ENCODE peak calls at places on chromosome 13, in four cellular contexts. One of them, this sample, is unnamed.
A peak's percentile ranks its signal among the peaks of the same experiment; 100 is the strongest.

GRCh38 chr13:110499621-110500281 is 61.8 kb downstream of the RAB20 start:
- DNase-seq in nephron progenitor cell: no peak
- DNase-seq in epithelial cell of esophagus: peak; percentile 67
- DNase-seq in tibial artery: no peak
- DNase-seq in this sample: no peak

GRCh38 chr13:22561581-22561980 is 619.2 kb upstream of the SGCG start:
- DNase-seq in epithelial cell of esophagus: no peak
- DNase-seq in nephron progenitor cell: no peak
- DNase-seq in tibial artery: no peak
- DNase-seq in this sample: no peak

GRCh38 chr13:102974574-102975195 is 91.5 kb downstream of the SLC10A2 start:
- DNase-seq in tibial artery: no peak
- DNase-seq in nephron progenitor cell: no peak
- DNase-seq in epithelial cell of esophagus: peak; percentile 21
- DNase-seq in this sample: no peak

GRCh38 chr13:86758116-86758515 is 913.1 kb upstream of the SLITRK5 start:
- DNase-seq in tibial artery: no peak
- DNase-seq in epithelial cell of esophagus: peak; percentile 43
- DNase-seq in nephron progenitor cell: no peak
- DNase-seq in this sample: no peak

GRCh38 chr13:110636701-110637201 is 21.4 kb downstream of the NAXD start:
- DNase-seq in nephron progenitor cell: no peak
- DNase-seq in epithelial cell of esophagus: peak; percentile 33
- DNase-seq in tibial artery: no peak
- DNase-seq in this sample: no peak

GRCh38 chr13:79745141-79745540 is 264.2 kb downstream of the NDFIP2 start:
- DNase-seq in nephron progenitor cell: no peak
- DNase-seq in epithelial cell of esophagus: no peak
- DNase-seq in tibial artery: no peak
- DNase-seq in this sample: no peak

GRCh38 chr13:106322628-106323027 is 212.8 kb downstream of the EFNB2 start:
- DNase-seq in epithelial cell of esophagus: no peak
- DNase-seq in nephron progenitor cell: no peak
- DNase-seq in tibial artery: no peak
- DNase-seq in this sample: no peak

GRCh38 chr13:43934273-43934672 is 54.6 kb downstream of the LACC1 start:
- DNase-seq in epithelial cell of esophagus: peak; percentile 39
- DNase-seq in nephron progenitor cell: no peak
- DNase-seq in tibial artery: no peak
- DNase-seq in this sample: no peak

GRCh38 chr13:114025432-114026127 is 51.7 kb upstream of the C13orf46 start:
- DNase-seq in nephron progenitor cell: peak; percentile 37
- DNase-seq in tibial artery: peak; percentile 35
- DNase-seq in epithelial cell of esophagus: no peak
- DNase-seq in this sample: no peak

GRCh38 chr13:114029866-114030625 is 56.2 kb upstream of the C13orf46 start:
- DNase-seq in epithelial cell of esophagus: no peak
- DNase-seq in tibial artery: no peak
- DNase-seq in nephron progenitor cell: no peak
- DNase-seq in this sample: no peak

GRCh38 chr13:114026128-114026880 is 52.4 kb upstream of the C13orf46 start:
- DNase-seq in nephron progenitor cell: no peak
- DNase-seq in epithelial cell of esophagus: no peak
- DNase-seq in tibial artery: peak; percentile 61
- DNase-seq in this sample: no peak

GRCh38 chr13:114027046-114027760 is 53.3 kb upstream of the C13orf46 start:
- DNase-seq in epithelial cell of esophagus: no peak
- DNase-seq in nephron progenitor cell: no peak
- DNase-seq in tibial artery: no peak
- DNase-seq in this sample: no peak

GRCh38 chr13:114027826-114028225 is 54.0 kb upstream of the C13orf46 start:
- DNase-seq in tibial artery: no peak
- DNase-seq in epithelial cell of esophagus: no peak
- DNase-seq in nephron progenitor cell: no peak
- DNase-seq in this sample: no peak
- TF ChIP-seq CTCF in tibial artery: no peak
- TF ChIP-seq CTCF in epithelial cell of esophagus: no peak
- TF ChIP-seq CTCF in nephron progenitor cell: no peak
- TF ChIP-seq CTCF in this sample: no peak

DNA sequence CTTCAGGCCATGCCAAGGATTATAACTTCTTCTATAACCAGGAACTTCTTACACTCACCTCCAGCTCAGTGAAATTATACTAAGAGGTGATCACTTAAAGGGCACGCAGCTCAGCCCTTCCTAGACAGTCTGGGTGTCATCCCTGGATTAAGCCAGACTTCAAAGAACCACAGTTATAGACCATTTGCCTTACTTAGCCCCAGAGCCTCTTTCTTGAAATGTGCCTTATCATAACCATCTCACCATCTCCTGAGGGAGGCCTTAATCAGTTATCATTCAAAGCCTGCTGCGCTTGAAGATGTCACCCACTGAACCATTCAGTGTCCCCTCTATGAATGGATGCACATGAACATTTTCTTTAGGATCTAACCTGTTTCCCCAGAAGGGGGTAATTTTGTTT is 10.1 kb upstream of the DHRS12 start:
- DNase-seq in nephron progenitor cell: no peak
- DNase-seq in epithelial cell of esophagus: no peak
- DNase-seq in tibial artery: no peak
- DNase-seq in this sample: no peak
- TF ChIP-seq CTCF in nephron progenitor cell: no peak
- TF ChIP-seq CTCF in epithelial cell of esophagus: no peak
- TF ChIP-seq CTCF in tibial artery: no peak
- TF ChIP-seq CTCF in this sample: no peak

GRCh38 chr13:98672947-98673545 is 79.4 kb downstream of the SLC15A1 start:
- DNase-seq in nephron progenitor cell: peak; percentile 57
- DNase-seq in epithelial cell of esophagus: peak; percentile 76
- DNase-seq in tibial artery: peak; percentile 86
- DNase-seq in this sample: no peak
- TF ChIP-seq CTCF in nephron progenitor cell: peak; percentile 84
- TF ChIP-seq CTCF in epithelial cell of esophagus: peak; percentile 94
- TF ChIP-seq CTCF in tibial artery: peak; percentile 82
- TF ChIP-seq CTCF in this sample: peak; percentile 99

GRCh38 chr13:49546559-49546958 is 38.8 kb downstream of the RCBTB1 start:
- DNase-seq in epithelial cell of esophagus: no peak
- DNase-seq in tibial artery: no peak
- DNase-seq in nephron progenitor cell: no peak
- DNase-seq in this sample: no peak

GRCh38 chr13:49545661-49546060 is 39.7 kb downstream of the RCBTB1 start:
- DNase-seq in tibial artery: no peak
- DNase-seq in nephron progenitor cell: no peak
- DNase-seq in epithelial cell of esophagus: no peak
- DNase-seq in this sample: no peak

GRCh38 chr13:49551245-49551644 is 34.1 kb downstream of the RCBTB1 start:
- DNase-seq in epithelial cell of esophagus: no peak
- DNase-seq in tibial artery: no peak
- DNase-seq in nephron progenitor cell: no peak
- DNase-seq in this sample: no peak

GRCh38 chr13:49553888-49554287 is 31.5 kb downstream of the RCBTB1 start:
- DNase-seq in epithelial cell of esophagus: no peak
- DNase-seq in tibial artery: no peak
- DNase-seq in nephron progenitor cell: no peak
- DNase-seq in this sample: no peak

DNA sequence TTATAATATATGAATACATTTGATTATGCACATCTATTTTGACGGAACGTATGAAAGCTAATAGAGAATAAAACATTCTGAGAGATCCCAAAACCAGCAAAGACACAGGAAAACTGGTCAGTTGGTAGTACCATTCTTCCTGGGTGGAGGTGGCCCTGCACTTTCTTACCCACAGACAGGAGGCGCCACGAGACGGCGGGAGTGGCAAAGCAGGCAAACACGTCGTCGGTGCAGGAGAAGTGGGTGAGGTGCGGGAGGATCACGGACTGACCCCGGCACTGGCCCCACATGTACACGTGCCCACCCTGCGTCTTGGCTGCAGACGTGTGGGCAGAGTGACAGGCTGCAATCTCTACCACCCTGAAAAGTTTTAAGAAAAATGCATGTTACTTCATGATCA is 36.1 kb downstream of the RCBTB1 start:
- DNase-seq in nephron progenitor cell: no peak
- DNase-seq in epithelial cell of esophagus: no peak
- DNase-seq in tibial artery: no peak
- DNase-seq in this sample: no peak
- TF ChIP-seq CTCF in nephron progenitor cell: no peak
- TF ChIP-seq CTCF in epithelial cell of esophagus: peak; percentile 21
- TF ChIP-seq CTCF in tibial artery: peak; percentile 20
- TF ChIP-seq CTCF in this sample: peak; percentile 28

DNA sequence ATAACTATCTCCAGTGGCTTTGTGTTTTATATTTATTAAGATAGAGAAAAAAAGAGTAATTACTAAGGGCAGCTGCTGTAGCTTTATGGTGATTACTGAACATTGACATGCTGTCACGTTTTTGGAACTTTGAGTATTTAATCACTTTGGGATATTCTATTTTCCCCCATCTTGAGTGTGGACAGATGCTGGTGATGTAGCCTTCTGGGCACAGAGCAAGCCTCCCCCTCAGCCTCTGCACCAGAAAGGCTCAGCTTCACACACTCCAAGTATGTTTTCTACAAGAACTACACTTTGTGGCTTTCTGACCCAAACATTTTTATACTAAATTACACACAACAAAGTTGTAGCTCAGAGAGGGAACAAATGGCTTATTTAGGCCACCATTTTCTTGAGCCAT is 1.1 kb downstream of the ALOX5AP start:
- DNase-seq in nephron progenitor cell: no peak
- DNase-seq in epithelial cell of esophagus: no peak
- DNase-seq in tibial artery: no peak
- DNase-seq in this sample: no peak
- TF ChIP-seq CTCF in nephron progenitor cell: no peak
- TF ChIP-seq CTCF in epithelial cell of esophagus: no peak
- TF ChIP-seq CTCF in tibial artery: no peak
- TF ChIP-seq CTCF in this sample: no peak

GRCh38 chr13:37058801-37059135 is 720 bp downstream of the SUPT20H start:
- DNase-seq in nephron progenitor cell: peak; percentile 33
- DNase-seq in tibial artery: no peak
- DNase-seq in epithelial cell of esophagus: peak; percentile 13
- DNase-seq in this sample: no peak
- TF ChIP-seq CTCF in nephron progenitor cell: no peak
- TF ChIP-seq CTCF in tibial artery: no peak
- TF ChIP-seq CTCF in epithelial cell of esophagus: no peak
- TF ChIP-seq CTCF in this sample: no peak

GRCh38 chr13:61880576-61881283 is 465.1 kb upstream of the PCDH20 start:
- DNase-seq in nephron progenitor cell: peak; percentile 25
- DNase-seq in tibial artery: no peak
- DNase-seq in epithelial cell of esophagus: peak; percentile 66
- DNase-seq in this sample: no peak
- TF ChIP-seq CTCF in nephron progenitor cell: peak; percentile 49
- TF ChIP-seq CTCF in tibial artery: no peak
- TF ChIP-seq CTCF in epithelial cell of esophagus: peak; percentile 78
- TF ChIP-seq CTCF in this sample: peak; percentile 75